ENCODE peak calls at places on chromosomes 6 and 20, in eight cellular contexts. Y is T-cell; D is Karpas-422; S is left ventricle myocardium inferior; I is GM23248; M is HS-27A; H is activated naive CD8-positive, alpha-beta T cell treated with anti-CD3 and anti-CD28 coated beads for 36 hours; F is MCF 10A. W is an unnamed sample.

GRCh38 chr20:6134592-6134991 is 11.8 kb upstream of the FERMT1 start:
- DNase-seq in M (no peak), H (no peak), D (no peak), S (no peak), I (no peak), F (no peak), Y (no peak), W (no peak)

GRCh38 chr6:114650891-114651290 is 308.1 kb upstream of the HS3ST5 start:
- DNase-seq in H (no peak), S (no peak), M (no peak), I (no peak), D (no peak), F (no peak), Y (no peak), W (no peak)

GRCh38 chr20:1456300-1456699 is 10.3 kb downstream of the NSFL1C start:
- DNase-seq in Y (no peak), I (peak), F (no peak), M (no peak), H (no peak), S (no peak), D (no peak), W (no peak)

GRCh38 chr6:163228041-163228440 is 186.5 kb upstream of the QKI start:
- DNase-seq in M (no peak), S (no peak), H (no peak), D (no peak), I (no peak), Y (no peak), F (no peak), W (no peak)

GRCh38 chr20:48075591-48076174 is 290.4 kb upstream of the SULF2 start:
- DNase-seq in H (no peak), D (no peak), F (peak), I (peak), M (no peak), S (no peak), Y (no peak), W (no peak)

GRCh38 chr6:110097443-110097842 is 82.0 kb downstream of the WASF1 start:
- DNase-seq in S (no peak), I (peak), M (peak), F (no peak), H (no peak), Y (no peak), D (no peak), W (no peak)

GRCh38 chr6:38678178-38678760 is 24.7 kb downstream of the GLO1 start:
- DNase-seq in M (no peak), D (no peak), Y (no peak), F (no peak), S (no peak), H (no peak), I (no peak), W (no peak)

GRCh38 chr6:132021552-132022375 is 70.6 kb upstream of the CCN2 start:
- DNase-seq in I (no peak), S (no peak), M (no peak), D (no peak), F (no peak), H (no peak), Y (no peak), W (no peak)

GRCh38 chr6:36127462-36128016 is 2.8 kb upstream of the MAPK13 start:
- DNase-seq in D (no peak), Y (no peak), M (peak), I (peak), F (peak), H (no peak), S (no peak), W (peak)

GRCh38 chr6:38012573-38012972 is 193.0 kb downstream of the ZFAND3 start:
- DNase-seq in F (peak), Y (peak), I (peak), H (peak), M (no peak), S (no peak), D (peak), W (peak)

GRCh38 chr6:12605888-12606345 is 110.7 kb upstream of the PHACTR1 start:
- DNase-seq in Y (no peak), M (peak), I (peak), S (peak), D (peak), F (peak), H (peak), W (peak)

GRCh38 chr6:87922947-87923330 is 124.7 kb upstream of the SPACA1 start:
- DNase-seq in M (no peak), F (no peak), S (no peak), D (peak), Y (no peak), I (no peak), H (no peak), W (no peak)

GRCh38 chr6:34552620-34553019 is 3.5 kb downstream of the SPDEF start:
- DNase-seq in D (no peak), S (no peak), H (no peak), I (no peak), M (no peak), F (no peak), Y (no peak), W (no peak)

GRCh38 chr6:3825851-3826581 is 23.2 kb upstream of the FAM50B start:
- DNase-seq in F (peak), H (no peak), I (peak), D (no peak), M (peak), S (peak), Y (no peak), W (peak)

GRCh38 chr6:19866900-19867627 is 29.9 kb downstream of the ID4 start:
- DNase-seq in M (no peak), S (no peak), D (no peak), H (no peak), Y (no peak), I (peak), F (peak), W (peak)

GRCh38 chr6:39130691-39131090 is 15.7 kb upstream of the SAYSD1 start:
- DNase-seq in H (no peak), I (no peak), M (no peak), S (no peak), F (no peak), D (no peak), Y (no peak), W (no peak)

GRCh38 chr6:118551673-118552063 is 3.6 kb downstream of the PLN start:
- DNase-seq in S (no peak), Y (no peak), I (peak), M (no peak), F (peak), H (no peak), D (peak), W (no peak)

GRCh38 chr20:31837896-31838397 is 7.5 kb downstream of the FOXS1 start:
- DNase-seq in D (no peak), F (peak), Y (no peak), S (no peak), I (peak), H (no peak), M (no peak), W (peak)

GRCh38 chr20:25541676-25542075 is 43.7 kb downstream of the NINL start:
- DNase-seq in F (peak), H (no peak), S (no peak), Y (no peak), D (peak), M (no peak), I (peak), W (no peak)

GRCh38 chr6:582370-582769 is 74.5 kb downstream of the HUS1B start:
- DNase-seq in Y (no peak), S (no peak), F (no peak), H (no peak), D (no peak), I (no peak), M (no peak), W (peak)

GRCh38 chr6:98957440-98957839 is 9.7 kb upstream of the FBXL4 start:
- DNase-seq in Y (no peak), M (peak), H (no peak), D (no peak), F (peak), S (no peak), I (peak), W (peak)

GRCh38 chr6:34592208-34592952 is 36.3 kb upstream of the SPDEF start:
- DNase-seq in I (no peak), F (no peak), Y (no peak), H (peak), D (no peak), S (no peak), M (no peak), W (no peak)

GRCh38 chr6:119829006-119829405 is 479.4 kb upstream of the MAN1A1 start:
- DNase-seq in F (no peak), Y (no peak), D (no peak), H (no peak), S (no peak), I (no peak), M (no peak), W (no peak)

GRCh38 chr6:137332637-137333228 is 113.5 kb upstream of the IFNGR1 start:
- DNase-seq in H (no peak), Y (no peak), M (no peak), I (peak), D (no peak), F (no peak), S (no peak), W (no peak)

GRCh38 chr6:27146706-27147507 is 100.6 kb upstream of the PRSS16 start:
- DNase-seq in H (peak), M (peak), Y (peak), S (peak), I (peak), F (peak), D (peak), W (peak)

GRCh38 chr6:157123245-157123644 is 200.1 kb downstream of the TMEM242 start:
- DNase-seq in H (no peak), I (no peak), Y (no peak), F (no peak), M (no peak), S (no peak), D (no peak), W (no peak)

GRCh38 chr6:105642708-105643107 is 239.8 kb upstream of the PREP start:
- DNase-seq in H (no peak), D (no peak), Y (no peak), M (no peak), S (no peak), F (peak), I (peak), W (peak)

GRCh38 chr20:56443654-56444540 is 24.5 kb upstream of the RTF2 start:
- DNase-seq in F (no peak), M (no peak), H (no peak), I (no peak), S (peak), Y (no peak), D (peak), W (no peak)

W was measured in RWPE1.